ENCODE peak calls at places on chromosome 1, in nine cellular contexts. Y is AG09309; W is PC-9; E is left lung; V is breast epithelium; L is Caco-2; C is kidney; R is left ventricle myocardium inferior; F is CD8-positive, alpha-beta T cell. Z is an unnamed sample.

GRCh38 chr1:85862456-85862855 is 154.2 kb upstream of the ZNHIT6 start:
- DNase-seq in V (no peak), E (no peak), L (peak; percentile 20), C (no peak), F (no peak), R (no peak), Y (no peak), W (no peak), Z (no peak)

GRCh38 chr1:217911908-217912307 is 280.8 kb downstream of the SPATA17 start:
- DNase-seq in R (no peak), C (no peak), W (no peak), E (no peak), V (no peak), L (peak; percentile 4), F (no peak), Y (no peak), Z (no peak)

GRCh38 chr1:236011641-236012040 is 53.2 kb downstream of the NID1 start:
- DNase-seq in L (no peak), V (no peak), C (no peak), W (no peak), Y (no peak), R (no peak), E (no peak), F (no peak), Z (no peak)

GRCh38 chr1:18929686-18930085 is 26.8 kb downstream of the IFFO2 start:
- DNase-seq in L (no peak), E (no peak), R (no peak), C (peak; percentile 34), F (no peak), V (no peak), Y (no peak), W (no peak), Z (no peak)

GRCh38 chr1:61244114-61244513 is 161.8 kb downstream of the NFIA start:
- DNase-seq in V (no peak), E (no peak), F (no peak), Y (peak; percentile 13), C (no peak), L (no peak), R (no peak), W (no peak), Z (no peak)

GRCh38 chr1:1157426-1157913 is 16.2 kb upstream of the TTLL10 start:
- DNase-seq in R (peak; percentile 90), W (peak; percentile 91), Y (peak; percentile 57), L (peak; percentile 33), E (peak; percentile 92), F (peak; percentile 59), C (peak; percentile 97), V (peak; percentile 90), Z (peak; percentile 72)

GRCh38 chr1:109490029-109490933 is 3.6 kb upstream of the CYB561D1 start:
- DNase-seq in V (peak; percentile 50), W (peak; percentile 55), L (peak; percentile 68), C (no peak), Y (no peak), F (peak; percentile 77), R (peak; percentile 62), E (no peak), Z (peak; percentile 51)

GRCh38 chr1:156384007-156384406 is 15.0 kb downstream of the RHBG start:
- DNase-seq in E (no peak), R (no peak), W (no peak), C (no peak), V (no peak), F (no peak), L (no peak), Y (no peak), Z (no peak)

GRCh38 chr1:31447210-31447609 is 34.2 kb downstream of the SERINC2 start:
- DNase-seq in L (no peak), C (no peak), E (no peak), V (no peak), W (no peak), R (no peak), Y (no peak), F (no peak), Z (no peak)

GRCh38 chr1:207845109-207845508 is 65.8 kb downstream of the CD34 start:
- DNase-seq in L (no peak), R (no peak), V (no peak), F (no peak), E (no peak), C (no peak), W (no peak), Y (no peak), Z (no peak)

GRCh38 chr1:40257313-40257687 is 736 bp upstream of the ZMPSTE24 start:
- DNase-seq in Y (no peak), W (no peak), V (no peak), E (no peak), L (no peak), R (no peak), F (no peak), C (no peak), Z (no peak)

GRCh38 chr1:87706779-87707228 is 378.1 kb downstream of the LMO4 start:
- DNase-seq in F (no peak), E (no peak), L (no peak), V (no peak), W (no peak), C (no peak), R (no peak), Y (no peak), Z (no peak)

GRCh38 chr1:173268261-173268660 is 61.1 kb upstream of the TNFSF4 start:
- DNase-seq in W (no peak), L (no peak), C (no peak), F (no peak), V (no peak), E (no peak), R (no peak), Y (no peak), Z (no peak)

GRCh38 chr1:167101754-167102153 is 7.9 kb downstream of the STYXL2 start:
- DNase-seq in E (no peak), Y (no peak), F (no peak), C (no peak), R (no peak), L (no peak), W (no peak), V (no peak), Z (no peak)

GRCh38 chr1:167105841-167106461 is 12.1 kb downstream of the STYXL2 start:
- DNase-seq in Y (no peak), L (no peak), F (no peak), V (no peak), E (no peak), C (no peak), W (no peak), R (no peak), Z (no peak)

GRCh38 chr1:167107456-167107855 is 13.6 kb downstream of the STYXL2 start:
- DNase-seq in C (no peak), R (no peak), W (no peak), Y (no peak), L (no peak), F (no peak), E (no peak), V (no peak), Z (no peak)

GRCh38 chr1:167103236-167103894 is 9.5 kb downstream of the STYXL2 start:
- DNase-seq in V (no peak), E (no peak), F (no peak), L (no peak), R (no peak), C (no peak), W (peak; percentile 36), Y (no peak), Z (no peak)

GRCh38 chr1:167105150-167105840 is 11.4 kb downstream of the STYXL2 start:
- DNase-seq in Y (no peak), E (no peak), R (no peak), L (peak; percentile 21), C (no peak), W (no peak), F (no peak), V (no peak), Z (no peak)
- H3K4me3 ChIP-seq in Y (no peak overlapping the region), E (no peak overlapping the region), R (no peak overlapping the region), L (no peak overlapping the region), C (no peak overlapping the region), W (no peak overlapping the region), F (no peak overlapping the region), V (no peak overlapping the region), Z (no peak overlapping the region)

GRCh38 chr1:112462953-112463279 is 45.8 kb upstream of the WNT2B start:
- DNase-seq in C (no peak), E (no peak), F (no peak), Y (no peak), R (no peak), L (no peak), V (no peak), W (no peak), Z (no peak)
- H3K4me3 ChIP-seq in C (no peak overlapping the region), E (no peak overlapping the region), F (no peak overlapping the region), Y (no peak overlapping the region), R (no peak overlapping the region), L (no peak overlapping the region), V (no peak overlapping the region), W (no peak overlapping the region), Z (no peak overlapping the region)

DNA sequence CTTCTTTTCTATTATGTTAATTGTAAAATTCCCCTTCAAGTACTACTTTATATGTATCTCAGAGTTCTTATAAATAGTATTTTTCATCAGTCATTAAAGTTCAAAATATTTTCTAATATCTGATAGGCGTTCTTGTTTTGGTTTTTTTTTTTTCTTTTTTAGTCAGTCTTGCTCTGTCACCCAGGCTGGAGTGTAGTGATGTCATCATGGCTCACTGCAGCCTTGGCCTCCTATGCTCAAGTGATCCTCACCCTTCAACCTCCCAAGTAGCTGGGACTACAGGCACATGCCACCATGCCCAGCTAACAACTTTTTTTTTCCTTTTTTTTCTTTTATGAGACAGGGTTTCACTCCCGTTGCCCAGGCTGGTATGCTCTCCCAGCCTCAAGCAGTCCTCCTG is 27.3 kb downstream of the AGMAT start:
- DNase-seq in Y (no peak), W (no peak), V (no peak), C (no peak), F (no peak), R (no peak), L (no peak), E (no peak), Z (no peak)
- H3K4me3 ChIP-seq in Y (no peak overlapping the region), W (no peak overlapping the region), V (no peak overlapping the region), C (no peak overlapping the region), F (no peak overlapping the region), R (no peak overlapping the region), L (no peak overlapping the region), E (no peak overlapping the region), Z (no peak overlapping the region)

DNA sequence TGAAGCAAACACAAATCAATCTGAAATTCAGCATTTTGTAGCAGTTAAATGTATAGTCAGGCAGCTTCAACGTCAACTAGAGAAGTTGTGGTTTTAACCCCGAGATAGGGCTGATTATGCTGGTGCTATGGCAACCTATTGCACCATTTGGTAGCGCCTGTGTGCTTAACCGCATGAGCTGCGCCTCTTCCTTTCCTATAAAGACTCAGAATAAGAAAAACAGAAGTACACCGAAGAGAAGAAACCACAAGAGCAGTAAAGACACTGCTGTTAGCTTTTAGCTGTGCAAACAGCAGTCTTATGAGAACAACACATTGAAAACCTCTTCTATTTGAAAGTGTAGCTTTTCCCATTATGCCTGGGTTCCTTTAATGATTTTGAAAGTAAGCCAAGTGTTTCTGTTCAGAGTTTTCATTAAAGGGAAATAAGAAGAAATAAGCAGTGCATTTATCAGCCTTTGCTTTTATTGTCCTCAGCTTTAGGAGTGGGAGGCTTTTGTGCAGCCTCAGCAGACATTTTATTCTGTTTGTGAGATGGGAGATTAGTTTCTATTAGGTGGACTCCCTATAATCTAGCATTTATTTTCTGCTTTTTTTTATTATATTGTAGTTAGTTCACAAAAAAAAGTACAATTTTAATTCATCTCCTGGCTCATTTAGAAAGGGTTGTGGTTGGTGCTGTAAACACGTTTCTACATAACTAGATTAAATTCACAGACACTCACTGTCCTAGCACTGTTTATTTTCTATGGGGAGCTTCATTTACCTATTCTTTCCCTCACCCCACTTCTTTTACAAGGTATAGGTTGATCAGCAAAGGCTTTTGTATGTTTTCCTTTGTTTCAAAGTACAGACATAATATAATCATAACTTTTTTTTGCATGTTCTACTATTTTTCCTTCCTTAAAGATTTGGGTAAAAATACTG is 43.3 kb downstream of the PTPRC start:
- DNase-seq in F (peak; percentile 79), E (peak; percentile 88), L (peak; percentile 8), Y (peak; percentile 94), W (peak; percentile 66), R (no peak), V (peak; percentile 38), C (no peak), Z (peak; percentile 96)
- H3K4me3 ChIP-seq in F (peak overlapping the region; percentile 18), E (no peak overlapping the region), L (no peak overlapping the region), Y (no peak overlapping the region), W (peak overlapping the region; percentile 32), R (no peak overlapping the region), V (no peak overlapping the region), C (peak overlapping the region; percentile 40), Z (peak overlapping the region; percentile 51)